ENCODE peak calls at places on chromosomes 11 and 22, in four cellular contexts. C, Y, E and W are unnamed samples.

GRCh38 chr22:45738206-45738605 is 66.6 kb downstream of the ATXN10 start:
- DNase-seq in C (no peak), Y (peak; percentile 35), E (no peak), W (no peak)

GRCh38 chr22:27614291-27615007 is 187.1 kb downstream of the MN1 start:
- DNase-seq in C (no peak), Y (no peak), E (no peak), W (no peak)

GRCh38 chr11:77395460-77396175 is 78.3 kb downstream of the PAK1 start:
- DNase-seq in C (no peak), Y (no peak), E (no peak), W (no peak)

GRCh38 chr11:72735495-72736027 is 16.6 kb downstream of the ARAP1 start:
- DNase-seq in C (no peak), Y (peak; percentile 84), E (peak; percentile 98), W (peak; percentile 71)

GRCh38 chr22:46574993-46575914 is 37.8 kb upstream of the CELSR1 start:
- DNase-seq in C (no peak), Y (no peak), E (peak; percentile 91), W (peak; percentile 61)

GRCh38 chr22:27811778-27812177 is 10.2 kb upstream of the MN1 start:
- DNase-seq in C (no peak), Y (no peak), E (no peak), W (no peak)

GRCh38 chr22:35630387-35630793 is 13.3 kb upstream of the MB start:
- DNase-seq in C (no peak), Y (peak; percentile 63), E (peak; percentile 87), W (peak; percentile 57)

GRCh38 chr11:45383229-45383628 is 97.1 kb upstream of the SYT13 start:
- DNase-seq in C (no peak), Y (no peak), E (no peak), W (no peak)

GRCh38 chr11:126337472-126338241 is 17.8 kb upstream of the ST3GAL4 start:
- DNase-seq in C (no peak), Y (no peak), E (no peak), W (no peak)
- H4K5ac ChIP-seq in C (no peak overlapping the region), Y (no peak overlapping the region), E (no peak overlapping the region), W (no peak overlapping the region)

GRCh38 chr11:120522021-120522420 is 10.5 kb downstream of the GRIK4 start:
- DNase-seq in C (no peak), Y (no peak), E (no peak), W (no peak)
- H4K5ac ChIP-seq in C (no peak overlapping the region), Y (no peak overlapping the region), E (no peak overlapping the region), W (no peak overlapping the region)

DNA sequence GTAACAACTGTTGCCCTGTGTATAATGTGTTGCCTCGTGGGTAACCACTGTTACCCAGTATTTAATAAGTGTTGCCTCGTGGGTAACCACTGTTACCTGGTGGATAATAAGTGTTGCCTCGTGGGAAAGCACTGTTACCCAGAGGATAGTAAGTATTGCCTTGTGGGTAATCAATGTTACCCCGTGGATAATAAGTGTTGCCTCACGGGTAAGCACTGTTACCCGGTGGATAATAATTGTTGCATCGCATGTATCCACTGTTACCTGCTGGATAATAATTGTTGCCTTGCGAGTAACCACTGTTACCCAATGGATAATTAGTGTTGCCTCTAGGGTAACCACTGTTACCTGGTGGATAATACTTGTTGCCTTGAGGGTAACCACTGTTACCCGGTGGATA is 17.1 kb upstream of the NXPE4 start:
- DNase-seq in C (no peak), Y (no peak), E (no peak), W (no peak)
- H4K5ac ChIP-seq in C (no peak overlapping the region), Y (no peak overlapping the region), E (no peak overlapping the region), W (no peak overlapping the region)

GRCh38 chr11:31327417-31327816 is 42.1 kb downstream of the DCDC1 start:
- DNase-seq in C (no peak), Y (no peak), E (no peak), W (no peak)
- H4K5ac ChIP-seq in C (no peak overlapping the region), Y (no peak overlapping the region), E (no peak overlapping the region), W (no peak overlapping the region)

GRCh38 chr11:59418151-59418550 is 8.1 kb downstream of the OR5A2 start:
- DNase-seq in C (no peak), Y (no peak), E (no peak), W (no peak)
- H4K5ac ChIP-seq in C (no peak overlapping the region), Y (no peak overlapping the region), E (no peak overlapping the region), W (no peak overlapping the region)

GRCh38 chr11:70335511-70335910 is 62.8 kb upstream of the CTTN start:
- DNase-seq in C (no peak), Y (no peak), E (no peak), W (no peak)

GRCh38 chr11:70343631-70344030 is 54.7 kb upstream of the CTTN start:
- DNase-seq in C (no peak), Y (no peak), E (no peak), W (no peak)

GRCh38 chr11:70341881-70342429 is 56.4 kb upstream of the CTTN start:
- DNase-seq in C (no peak), Y (no peak), E (peak; percentile 13), W (no peak)

GRCh38 chr11:70338594-70338993 is 59.7 kb upstream of the CTTN start:
- DNase-seq in C (no peak), Y (no peak), E (no peak), W (no peak)

GRCh38 chr11:70339066-70339465 is 59.3 kb upstream of the CTTN start:
- DNase-seq in C (no peak), Y (no peak), E (no peak), W (no peak)
- H4K5ac ChIP-seq in C (no peak overlapping the region), Y (no peak overlapping the region), E (no peak overlapping the region), W (no peak overlapping the region)

GRCh38 chr11:75474878-75475766 is 42.1 kb upstream of the KLHL35 start:
- DNase-seq in C (peak; percentile 38), Y (peak; percentile 62), E (peak; percentile 79), W (peak; percentile 87)
- H4K5ac ChIP-seq in C (peak overlapping the region; percentile 96), Y (peak overlapping the region; percentile 95), E (no peak overlapping the region), W (no peak overlapping the region)

GRCh38 chr11:115672999-115673411 is 168.8 kb upstream of the CADM1 start:
- DNase-seq in C (no peak), Y (peak; percentile 73), E (no peak), W (no peak)

GRCh38 chr11:115674831-115675230 is 170.6 kb upstream of the CADM1 start:
- DNase-seq in C (no peak), Y (no peak), E (peak; percentile 46), W (no peak)

GRCh38 chr11:115672412-115672811 is 168.2 kb upstream of the CADM1 start:
- DNase-seq in C (no peak), Y (no peak), E (no peak), W (no peak)

GRCh38 chr11:115673720-115674119 is 169.5 kb upstream of the CADM1 start:
- DNase-seq in C (no peak), Y (no peak), E (no peak), W (no peak)

GRCh38 chr11:115674176-115674575 is 170.0 kb upstream of the CADM1 start:
- DNase-seq in C (no peak), Y (peak; percentile 48), E (peak; percentile 72), W (peak; percentile 42)
- H4K5ac ChIP-seq in C (no peak overlapping the region), Y (no peak overlapping the region), E (no peak overlapping the region), W (no peak overlapping the region)